ENCODE peak calls at places on chromosomes 16 and 17, in nine cellular contexts. T is IMR-90, Q is body of pancreas, W is esophagus squamous epithelium, V is gastrocnemius medialis, A is upper lobe of left lung, C is HepG2, G is testis, B is lower leg skin. Y is an unnamed sample.

GRCh38 chr17:1413281-1413791 is 13.3 kb upstream of the YWHAE start:
- DNase-seq in T (peak; percentile 86), Q (peak; percentile 85), W (no peak), V (peak; percentile 89), A (peak; percentile 80), C (peak; percentile 77), G (peak; percentile 74), B (no peak), Y (no peak)

GRCh38 chr17:17496189-17497064 is at the start of gene RASD1:
- DNase-seq in T (peak; percentile 81), Q (peak; percentile 92), W (no peak), V (peak; percentile 88), A (peak; percentile 92), C (peak; percentile 59), G (peak; percentile 93), B (peak; percentile 86), Y (peak; percentile 96)

GRCh38 chr17:83067071-83067717 is 12.2 kb upstream of the METRNL start:
- DNase-seq in T (no peak), Q (no peak), W (no peak), V (no peak), A (peak; percentile 18), C (no peak), G (no peak), B (no peak), Y (peak; percentile 48)

GRCh38 chr16:68408967-68409366 is 39.3 kb downstream of the SMPD3 start:
- DNase-seq in T (no peak), Q (no peak), W (no peak), V (no peak), A (no peak), C (no peak), G (no peak), B (no peak), Y (no peak)

GRCh38 chr17:14745541-14745940 is 444.7 kb downstream of the HS3ST3B1 start:
- DNase-seq in T (peak; percentile 43), Q (no peak), W (no peak), V (no peak), A (no peak), C (no peak), G (no peak), B (no peak), Y (no peak)

GRCh38 chr17:45406107-45406506 is 26.6 kb downstream of the ARHGAP27 start:
- DNase-seq in T (no peak), Q (no peak), W (no peak), V (no peak), A (no peak), C (no peak), G (no peak), B (no peak), Y (no peak)

GRCh38 chr17:19384723-19385391 is 2.1 kb downstream of the MFAP4 start:
- DNase-seq in T (peak; percentile 91), Q (peak; percentile 51), W (no peak), V (peak; percentile 65), A (peak; percentile 44), C (no peak), G (peak; percentile 67), B (peak; percentile 87), Y (no peak)

GRCh38 chr16:89918453-89919347 is at the start of gene MC1R:
- DNase-seq in T (peak; percentile 21), Q (no peak), W (no peak), V (no peak), A (no peak), C (peak; percentile 88), G (no peak), B (no peak), Y (no peak)

GRCh38 chr17:38891441-38891840 is 21.6 kb downstream of the LASP1 start:
- DNase-seq in T (no peak), Q (no peak), W (no peak), V (no peak), A (no peak), C (no peak), G (no peak), B (no peak), Y (no peak)

GRCh38 chr16:84839054-84839453 is 19.3 kb downstream of the CRISPLD2 start:
- DNase-seq in T (peak; percentile 80), Q (peak; percentile 20), W (no peak), V (no peak), A (no peak), C (no peak), G (peak; percentile 60), B (no peak), Y (no peak)

GRCh38 chr17:1078062-1078711 is 81.3 kb downstream of the TIMM22 start:
- DNase-seq in T (no peak), Q (no peak), W (no peak), V (no peak), A (no peak), C (no peak), G (no peak), B (no peak), Y (no peak)

GRCh38 chr17:50361561-50362480 is 11.2 kb downstream of the MRPL27 start:
- DNase-seq in T (peak; percentile 74), Q (peak; percentile 81), W (no peak), V (no peak), A (peak; percentile 76), C (peak; percentile 75), G (peak; percentile 75), B (no peak), Y (no peak)
- TF ChIP-seq POLR2A in T (no peak), Q (no peak), W (no peak), V (no peak), A (no peak), C (peak; percentile 13), G (no peak), B (no peak), Y (no peak)

GRCh38 chr17:81399481-81400153 is 4.4 kb downstream of the BAHCC1 start:
- DNase-seq in T (no peak), Q (peak; percentile 42), W (no peak), V (no peak), A (no peak), C (no peak), G (no peak), B (no peak), Y (no peak)
- TF ChIP-seq POLR2A in T (no peak), Q (peak; percentile 22), W (peak; percentile 22), V (no peak), A (no peak), C (no peak), G (no peak), B (no peak), Y (no peak)

DNA sequence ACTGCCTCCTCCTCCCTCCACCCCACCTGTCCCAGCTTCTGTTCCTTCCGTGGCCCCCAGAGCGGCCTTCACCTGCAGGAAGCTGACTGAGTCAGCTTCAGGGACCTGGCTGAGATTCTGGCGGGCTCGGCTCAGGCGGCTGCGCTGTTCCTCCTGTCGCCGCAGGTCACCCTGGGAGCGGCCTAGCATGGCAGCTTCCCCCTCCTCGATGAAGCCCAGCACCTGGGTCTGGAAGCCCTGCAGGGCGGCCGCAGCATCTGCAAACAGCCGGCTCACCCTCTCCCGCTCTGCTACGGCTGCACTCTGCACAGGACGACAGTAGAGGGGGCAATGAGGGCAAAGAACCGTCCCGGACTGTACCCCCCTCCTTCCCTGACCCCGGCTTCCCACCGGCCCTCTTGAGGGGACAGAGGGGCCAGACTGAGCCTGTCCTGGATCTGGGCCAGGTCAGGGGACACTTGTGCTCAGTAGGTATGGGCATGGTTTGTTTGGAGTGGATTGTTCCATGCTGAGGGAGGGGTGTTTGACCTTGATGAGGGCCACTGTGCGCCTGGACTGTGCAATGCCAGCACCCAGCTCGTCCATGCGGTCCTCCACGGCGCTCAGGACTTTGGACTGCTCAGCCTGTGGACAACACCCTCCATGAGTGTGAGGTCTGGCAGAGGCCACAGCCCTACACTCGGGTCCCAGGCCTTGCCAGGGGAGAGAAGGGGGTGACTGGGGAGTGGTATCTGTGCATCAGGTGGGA is 2.0 kb downstream of the TRIM47 start:
- DNase-seq in T (no peak), Q (peak; percentile 88), W (no peak), V (no peak), A (peak; percentile 78), C (peak; percentile 97), G (no peak), B (no peak), Y (no peak)
- TF ChIP-seq POLR2A in T (no peak), Q (peak; percentile 59), W (peak; percentile 58), V (no peak), A (no peak), C (no peak), G (no peak), B (no peak), Y (no peak)

DNA sequence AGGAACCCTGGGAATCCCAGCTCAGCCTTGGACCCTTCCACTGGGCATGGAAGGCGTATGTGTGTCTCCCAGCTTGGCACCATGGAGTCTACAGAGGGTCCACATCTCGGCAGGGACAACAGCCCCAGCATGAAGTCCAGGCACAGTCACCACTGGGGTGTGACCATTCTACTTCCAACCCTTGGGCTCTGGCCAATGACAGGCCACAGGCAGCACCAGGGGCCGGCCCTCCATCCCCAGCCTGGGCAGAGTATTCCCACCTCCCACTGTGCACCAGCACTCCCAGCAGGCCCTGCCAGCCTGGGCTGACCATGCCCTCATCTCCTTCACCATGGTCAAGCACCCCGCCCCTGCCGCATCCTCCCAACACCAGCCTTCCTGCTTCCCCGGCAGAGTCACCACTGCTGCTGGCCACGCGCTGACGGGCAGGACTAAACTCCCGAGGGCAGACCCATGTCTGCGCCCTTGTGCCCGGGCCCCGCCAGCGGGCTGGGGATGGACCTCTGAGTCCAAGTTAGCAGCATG is 9.5 kb upstream of the PPP1R27 start:
- DNase-seq in T (no peak), Q (no peak), W (no peak), V (no peak), A (no peak), C (no peak), G (no peak), B (no peak), Y (no peak)
- TF ChIP-seq POLR2A in T (no peak), Q (no peak), W (no peak), V (no peak), A (no peak), C (peak; percentile 52), G (no peak), B (no peak), Y (no peak)

GRCh38 chr17:80263253-80264047 is 2.8 kb downstream of the RNF213 start:
- DNase-seq in T (peak; percentile 89), Q (peak; percentile 92), W (peak; percentile 81), V (peak; percentile 81), A (peak; percentile 96), C (peak; percentile 98), G (peak; percentile 90), B (peak; percentile 89), Y (peak; percentile 82)
- TF ChIP-seq POLR2A in T (peak; percentile 44), Q (peak; percentile 92), W (peak; percentile 32), V (peak; percentile 32), A (no peak), C (peak; percentile 99), G (no peak), B (no peak), Y (no peak)

GRCh38 chr17:71315568-71315967 is 805.3 kb upstream of the SOX9 start:
- DNase-seq in T (no peak), Q (no peak), W (no peak), V (no peak), A (no peak), C (no peak), G (no peak), B (no peak), Y (no peak)

GRCh38 chr17:71316498-71316897 is 804.3 kb upstream of the SOX9 start:
- DNase-seq in T (no peak), Q (no peak), W (no peak), V (no peak), A (no peak), C (no peak), G (no peak), B (no peak), Y (no peak)

GRCh38 chr17:71313866-71314265 is 807.0 kb upstream of the SOX9 start:
- DNase-seq in T (no peak), Q (no peak), W (no peak), V (no peak), A (no peak), C (no peak), G (no peak), B (no peak), Y (no peak)
- TF ChIP-seq POLR2A in T (no peak), Q (no peak), W (no peak), V (no peak), A (no peak), C (no peak), G (no peak), B (no peak), Y (no peak)